ENCODE peak calls at places on chromosomes 1 and 21, in seven cellular contexts. M is pancreas, Y is aorta, X is HCT116, U is lower lobe of right lung, D is adrenal gland, N is ascending aorta. C is an unnamed sample.
A peak's percentile ranks its signal among the peaks of the same experiment; 100 is the strongest.

GRCh38 chr1:29249170-29249691 is 12.9 kb downstream of the PTPRU start:
- DNase-seq in N (no peak), U (no peak), D (no peak), X (no peak), Y (no peak), M (no peak), C (no peak)

GRCh38 chr1:61403863-61404615 is 320.9 kb downstream of the TM2D1 start:
- DNase-seq in D (no peak), N (no peak), U (no peak), X (no peak), Y (no peak), M (no peak), C (no peak)

GRCh38 chr1:165639821-165640623 is 9.0 kb downstream of the MGST3 start:
- DNase-seq in D (no peak), N (no peak), X (no peak), U (no peak), Y (no peak), M (no peak), C (no peak)

GRCh38 chr1:45723248-45723930 is 27.1 kb downstream of the IPP start:
- DNase-seq in D (no peak), U (no peak), X (no peak), M (no peak), Y (no peak), N (no peak), C (no peak)

GRCh38 chr1:150567341-150567716 is 12.1 kb downstream of the MCL1 start:
- DNase-seq in D (peak; percentile 57), U (no peak), M (no peak), Y (no peak), N (no peak), X (no peak), C (no peak)

GRCh38 chr1:6245869-6246496 is 2.0 kb downstream of the HES3 start:
- DNase-seq in X (no peak), D (no peak), U (no peak), Y (no peak), M (no peak), N (peak; percentile 59), C (peak; percentile 89)

GRCh38 chr1:155007253-155007828 is 4.7 kb downstream of the ZBTB7B start:
- DNase-seq in X (no peak), D (peak; percentile 66), M (peak; percentile 74), Y (no peak), N (no peak), U (no peak), C (no peak)

GRCh38 chr1:61120998-61121397 is 38.6 kb downstream of the NFIA start:
- DNase-seq in X (no peak), N (no peak), M (no peak), D (no peak), Y (no peak), U (no peak), C (no peak)

GRCh38 chr1:165828103-165828558 is 717 bp downstream of the UCK2 start:
- DNase-seq in X (no peak), N (peak; percentile 72), M (peak; percentile 83), D (no peak), U (peak; percentile 49), Y (peak; percentile 57), C (no peak)

GRCh38 chr1:191065771-191066170 is 588.1 kb upstream of the BRINP3 start:
- DNase-seq in D (no peak), X (no peak), U (no peak), N (no peak), Y (no peak), M (no peak), C (no peak)

GRCh38 chr21:46055863-46056281 is 42.0 kb upstream of the COL6A2 start:
- DNase-seq in N (peak; percentile 83), U (peak; percentile 39), M (no peak), D (no peak), Y (peak; percentile 75), X (no peak), C (no peak)

GRCh38 chr1:10650591-10651216 is 145.7 kb downstream of the CASZ1 start:
- DNase-seq in M (no peak), X (no peak), Y (no peak), U (no peak), N (no peak), D (no peak), C (no peak)

GRCh38 chr1:232922475-232922874 is 27.9 kb upstream of the NTPCR start:
- DNase-seq in M (no peak), N (no peak), D (no peak), X (no peak), Y (no peak), U (no peak), C (no peak)

GRCh38 chr1:39955547-39956539 is 898 bp downstream of the MFSD2A start:
- DNase-seq in X (peak; percentile 18), N (peak; percentile 68), D (peak; percentile 58), M (no peak), Y (no peak), U (no peak), C (peak; percentile 54)

GRCh38 chr1:111629190-111629954 is 9.8 kb downstream of the RAP1A start:
- DNase-seq in D (no peak), X (no peak), M (no peak), U (no peak), N (no peak), Y (no peak), C (no peak)

GRCh38 chr1:111633736-111634135 is 14.1 kb downstream of the RAP1A start:
- DNase-seq in U (no peak), X (no peak), D (no peak), N (no peak), M (no peak), Y (no peak), C (no peak)

GRCh38 chr1:111635324-111636009 is 15.9 kb downstream of the RAP1A start:
- DNase-seq in U (no peak), Y (no peak), M (no peak), X (no peak), N (no peak), D (no peak), C (no peak)

GRCh38 chr1:111628153-111628552 is 8.6 kb downstream of the RAP1A start:
- DNase-seq in N (no peak), M (no peak), U (no peak), D (no peak), Y (no peak), X (no peak), C (no peak)

DNA sequence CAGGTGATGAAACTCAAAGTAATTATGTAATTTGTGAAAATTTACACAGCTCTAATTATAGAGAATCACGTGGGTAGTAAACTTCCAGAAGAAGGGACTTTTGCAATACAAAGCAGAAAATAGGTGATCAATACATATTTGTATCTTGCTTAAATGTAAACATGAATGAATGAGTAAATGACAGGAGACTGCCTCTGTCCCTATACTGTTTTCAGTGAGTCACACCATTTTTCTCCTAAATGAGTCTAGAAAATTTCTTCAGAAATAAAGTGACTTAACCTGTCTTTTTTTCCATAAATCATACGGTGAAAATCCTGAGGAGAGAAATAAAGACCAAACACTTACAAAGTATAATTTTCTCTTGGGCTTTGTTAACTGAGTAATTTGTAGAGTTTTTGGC is 11.9 kb downstream of the RAP1A start:
- DNase-seq in M (no peak), U (no peak), N (no peak), Y (no peak), D (no peak), X (no peak), C (no peak)
- H3K4me1 ChIP-seq in M (peaks cover 9% of the 10 kb centered on the region), U (peaks cover 56% of the 10 kb centered on the region), N (peaks cover 50% of the 10 kb centered on the region), Y (no peaks in the 10 kb centered on the region), D (peaks cover 6% of the 10 kb centered on the region), X (no peaks in the 10 kb centered on the region), C (peaks cover 68% of the 10 kb centered on the region)

GRCh38 chr21:44888581-44889550 is 15.4 kb upstream of the PTTG1IP start:
- DNase-seq in M (peak; percentile 54), N (no peak), X (no peak), Y (peak; percentile 48), D (no peak), U (peak; percentile 36), C (no peak)

GRCh38 chr21:44890961-44891541 is 17.6 kb upstream of the PTTG1IP start:
- DNase-seq in N (no peak), Y (peak; percentile 45), U (no peak), M (peak; percentile 56), X (no peak), D (no peak), C (peak; percentile 72)

GRCh38 chr21:44891631-44892031 is 18.1 kb upstream of the PTTG1IP start:
- DNase-seq in D (no peak), N (no peak), X (no peak), M (peak; percentile 57), U (peak; percentile 46), Y (peak; percentile 42), C (no peak)

GRCh38 chr21:44889625-44890337 is 16.3 kb upstream of the PTTG1IP start:
- DNase-seq in Y (peak; percentile 29), M (peak; percentile 46), X (no peak), D (no peak), N (no peak), U (peak; percentile 34), C (no peak)

DNA sequence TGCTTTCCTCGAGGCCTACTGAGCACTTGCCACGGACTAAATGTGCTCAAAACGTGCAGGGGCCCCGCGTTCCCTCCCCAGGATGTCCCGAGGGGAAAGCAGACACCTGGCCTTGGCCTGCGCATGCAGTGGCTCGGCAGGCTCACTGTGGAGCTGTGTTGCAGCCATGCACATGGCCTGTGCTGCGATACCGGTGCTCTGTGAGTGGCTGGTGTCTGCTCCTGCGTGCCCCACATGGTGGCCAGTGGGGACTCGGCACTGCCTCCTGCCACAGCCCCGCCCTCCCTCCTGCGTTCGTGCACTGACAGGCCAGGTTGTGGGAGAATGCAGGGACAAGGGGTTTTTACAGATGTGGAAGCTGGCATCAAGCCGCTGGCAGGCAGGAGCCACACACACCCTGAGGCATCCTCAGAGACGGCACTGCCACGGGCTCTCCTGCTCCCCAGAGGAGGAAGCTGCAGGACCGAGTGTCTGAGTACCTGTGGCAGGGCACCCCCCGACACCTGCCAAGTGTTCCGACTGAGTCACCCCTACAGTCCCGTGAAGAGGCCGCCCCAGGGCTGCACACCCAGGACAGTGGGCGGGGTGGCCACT is 16.9 kb upstream of the PTTG1IP start:
- DNase-seq in N (no peak), X (no peak), Y (peak; percentile 41), U (peak; percentile 45), D (no peak), M (peak; percentile 53), C (peak; percentile 63)
- H3K4me3 ChIP-seq in N (no peak overlapping the region), X (no peak overlapping the region), Y (no peak overlapping the region), U (no peak overlapping the region), D (no peak overlapping the region), M (no peak overlapping the region), C (no peak overlapping the region)

GRCh38 chr1:109564189-109564878 is 15.9 kb downstream of the GNAI3 start:
- DNase-seq in D (no peak), X (no peak), Y (no peak), U (no peak), N (no peak), M (no peak), C (no peak)

GRCh38 chr1:109565241-109565640 is 16.8 kb downstream of the GNAI3 start:
- DNase-seq in D (no peak), N (no peak), X (no peak), Y (no peak), M (no peak), U (no peak), C (no peak)

GRCh38 chr1:109569323-109569722 is 20.9 kb downstream of the GNAI3 start:
- DNase-seq in D (no peak), X (no peak), Y (no peak), N (no peak), M (no peak), U (no peak), C (no peak)

GRCh38 chr1:109567823-109568222 is 19.4 kb downstream of the GNAI3 start:
- DNase-seq in X (no peak), Y (no peak), M (no peak), U (no peak), D (no peak), N (no peak), C (no peak)

GRCh38 chr1:109566982-109567381 is 18.6 kb downstream of the GNAI3 start:
- DNase-seq in Y (no peak), N (no peak), D (no peak), U (no peak), X (no peak), M (no peak), C (no peak)
- H3K4me1 ChIP-seq in Y (no peaks in the 10 kb centered on the region), N (peaks cover 27% of the 10 kb centered on the region), D (peaks cover 21% of the 10 kb centered on the region), U (peaks cover 63% of the 10 kb centered on the region), X (peaks cover 20% of the 10 kb centered on the region), M (peaks cover 77% of the 10 kb centered on the region), C (peaks cover 54% of the 10 kb centered on the region)

GRCh38 chr1:177181280-177181630 is 10.5 kb downstream of the BRINP2 start:
- DNase-seq in N (no peak), X (no peak), M (peak; percentile 62), D (no peak), Y (peak; percentile 47), U (no peak), C (peak; percentile 73)
- H3K4me3 ChIP-seq in N (peak overlapping the region; percentile 17), X (peak overlapping the region; percentile 16), M (no peak overlapping the region), D (no peak overlapping the region), Y (no peak overlapping the region), U (peak overlapping the region; percentile 15), C (no peak overlapping the region)